ENCODE peak calls at places on chromosome 13, in six cellular contexts. S is transverse colon, D is A549, W is heart left ventricle, H is IMR-90, V is uterus. C is an unnamed sample.

GRCh38 chr13:33227927-33228644 is 57.5 kb downstream of the STARD13 start:
- DNase-seq in S (no peak), D (no peak), W (no peak), H (no peak), V (no peak), C (no peak)

GRCh38 chr13:77040076-77040475 is 13.1 kb upstream of the FBXL3 start:
- DNase-seq in S (no peak), D (no peak), W (no peak), H (no peak), V (no peak), C (no peak)

GRCh38 chr13:27020415-27020814 is 151.2 kb downstream of the USP12 start:
- DNase-seq in S (no peak), D (no peak), W (no peak), H (no peak), V (no peak), C (no peak)

GRCh38 chr13:97883356-97883755 is 70.1 kb upstream of the IPO5 start:
- DNase-seq in S (no peak), D (no peak), W (no peak), H (peak), V (no peak), C (no peak)

GRCh38 chr13:24167666-24168391 is 7.3 kb downstream of the SPATA13 start:
- DNase-seq in S (no peak), D (no peak), W (no peak), H (no peak), V (no peak), C (no peak)

GRCh38 chr13:92573467-92574057 is 653.0 kb upstream of the GPC6 start:
- DNase-seq in S (no peak), D (peak), W (no peak), H (peak), V (no peak), C (peak)

GRCh38 chr13:71034018-71034417 is 833.0 kb downstream of the DACH1 start:
- DNase-seq in S (no peak), D (no peak), W (no peak), H (no peak), V (no peak), C (no peak)

GRCh38 chr13:104140557-104140956 is 1074.3 kb upstream of the SLC10A2 start:
- DNase-seq in S (no peak), D (no peak), W (no peak), H (no peak), V (no peak), C (no peak)

GRCh38 chr13:30968734-30969335 is 36.4 kb downstream of the TEX26 start:
- DNase-seq in S (no peak), D (no peak), W (no peak), H (peak), V (no peak), C (no peak)

GRCh38 chr13:104297075-104297474 is 1230.9 kb upstream of the SLC10A2 start:
- DNase-seq in S (no peak), D (no peak), W (no peak), H (no peak), V (no peak), C (no peak)

GRCh38 chr13:95937700-95938320 is 115.4 kb downstream of the UGGT2 start:
- DNase-seq in S (no peak), D (no peak), W (no peak), H (no peak), V (no peak), C (no peak)

GRCh38 chr13:73671011-73671410 is 463.2 kb downstream of the KLF12 start:
- DNase-seq in S (no peak), D (no peak), W (no peak), H (no peak), V (no peak), C (no peak)

GRCh38 chr13:41614671-41615519 is 157.5 kb downstream of the RGCC start:
- DNase-seq in S (no peak), D (no peak), W (no peak), H (peak), V (peak), C (no peak)

GRCh38 chr13:45554604-45555109 is 60.9 kb downstream of the ERICH6B start:
- DNase-seq in S (no peak), D (no peak), W (no peak), H (no peak), V (no peak), C (no peak)

GRCh38 chr13:37869756-37870488 is at the start of gene TRPC4:
- DNase-seq in S (peak), D (peak), W (peak), H (peak), V (peak), C (no peak)

GRCh38 chr13:72585254-72585653 is 142.2 kb downstream of the MZT1 start:
- DNase-seq in S (no peak), D (no peak), W (no peak), H (no peak), V (no peak), C (no peak)

GRCh38 chr13:38849316-38849715 is 141.3 kb downstream of the STOML3 start:
- DNase-seq in S (no peak), D (no peak), W (no peak), H (no peak), V (no peak), C (no peak)

GRCh38 chr13:100870898-100871297 is 196.3 kb upstream of the TMTC4 start:
- DNase-seq in S (no peak), D (no peak), W (no peak), H (no peak), V (no peak), C (no peak)

GRCh38 chr13:90830782-90831181 is 516.7 kb upstream of the MIR17HG start:
- DNase-seq in S (no peak), D (no peak), W (no peak), H (no peak), V (no peak), C (no peak)

GRCh38 chr13:97194473-97194872 is 27.7 kb upstream of the MBNL2 start:
- DNase-seq in S (no peak), D (no peak), W (no peak), H (peak), V (no peak), C (peak)

GRCh38 chr13:51697855-51698254 is 106.1 kb downstream of the DHRS12 start:
- DNase-seq in S (no peak), D (no peak), W (no peak), H (peak), V (no peak), C (no peak)

GRCh38 chr13:50484472-50485113 is 358.9 kb downstream of the DLEU7 start:
- DNase-seq in S (no peak), D (no peak), W (no peak), H (no peak), V (no peak), C (no peak)

GRCh38 chr13:103573446-103573845 is 507.2 kb upstream of the SLC10A2 start:
- DNase-seq in S (no peak), D (no peak), W (no peak), H (no peak), V (no peak), C (no peak)

GRCh38 chr13:60707878-60708277 is 310.9 kb downstream of the TDRD3 start:
- DNase-seq in S (no peak), D (no peak), W (no peak), H (no peak), V (no peak), C (no peak)

GRCh38 chr13:45850020-45850613 is 1.4 kb downstream of the SIAH3 start:
- DNase-seq in S (no peak), D (no peak), W (no peak), H (no peak), V (no peak), C (no peak)

GRCh38 chr13:21616205-21616604 is 12.2 kb upstream of the MICU2 start:
- DNase-seq in S (no peak), D (no peak), W (no peak), H (no peak), V (no peak), C (no peak)

DNA sequence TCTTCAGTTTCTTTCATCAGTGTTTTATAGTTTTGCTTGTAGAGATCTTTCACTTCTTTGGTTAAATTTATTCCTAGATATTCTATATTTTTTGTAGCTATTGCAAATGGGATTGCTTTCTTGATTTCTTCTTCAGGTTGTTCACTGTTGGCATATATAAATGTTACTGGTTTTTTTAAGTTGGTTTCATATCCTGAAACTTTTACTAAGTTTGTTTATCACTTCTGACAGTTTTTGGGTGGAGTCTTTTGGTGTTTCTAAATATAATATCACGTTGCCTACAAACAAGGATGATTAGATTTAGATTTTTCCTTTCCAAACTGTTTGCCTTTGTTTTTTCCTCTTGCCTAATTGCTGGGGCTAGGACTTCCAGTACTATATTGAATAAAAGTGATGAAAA is 109.7 kb downstream of the PAN3 start:
- DNase-seq in S (no peak), D (no peak), W (no peak), H (no peak), V (no peak), C (no peak)
- TF ChIP-seq POLR2A in S (no peak), D (no peak), W (no peak), H (no peak), V (no peak), C (no peak)

GRCh38 chr13:112417079-112417478 is 40.9 kb downstream of the SPACA7 start:
- DNase-seq in S (no peak), D (no peak), W (no peak), H (no peak), V (no peak), C (no peak)
- TF ChIP-seq POLR2A in S (no peak), D (no peak), W (no peak), H (no peak), V (no peak), C (no peak)

GRCh38 chr13:108827637-108828036 is 198.2 kb downstream of the MYO16 start:
- DNase-seq in S (no peak), D (no peak), W (no peak), H (no peak), V (no peak), C (no peak)
- TF ChIP-seq POLR2A in S (no peak), D (no peak), W (no peak), H (no peak), V (no peak), C (no peak)

GRCh38 chr13:43878897-43879322 is 630 bp downstream of the CCDC122 start:
- DNase-seq in S (peak), D (peak), W (peak), H (peak), V (peak), C (peak)

GRCh38 chr13:43880451-43880850 is 747 bp downstream of the LACC1 start:
- DNase-seq in S (no peak), D (no peak), W (no peak), H (no peak), V (no peak), C (no peak)

GRCh38 chr13:43877788-43878187 is 1.8 kb downstream of the CCDC122 start:
- DNase-seq in S (no peak), D (no peak), W (no peak), H (no peak), V (no peak), C (no peak)

GRCh38 chr13:43880930-43881329 is 1.2 kb downstream of the LACC1 start:
- DNase-seq in S (no peak), D (no peak), W (no peak), H (no peak), V (no peak), C (no peak)

GRCh38 chr13:43879323-43880181 is at the start of the genes CCDC122 and LACC1:
- DNase-seq in S (peak), D (peak), W (peak), H (peak), V (peak), C (peak)
- TF ChIP-seq POLR2A in S (peak), D (peak), W (no peak), H (peak), V (no peak), C (peak)

GRCh38 chr13:114059946-114060860 is 72.2 kb downstream of the RASA3 start:
- DNase-seq in S (no peak), D (no peak), W (peak), H (no peak), V (no peak), C (no peak)

GRCh38 chr13:114062341-114062740 is 70.1 kb downstream of the RASA3 start:
- DNase-seq in S (no peak), D (no peak), W (peak), H (no peak), V (no peak), C (no peak)

GRCh38 chr13:114061047-114061446 is 71.4 kb downstream of the RASA3 start:
- DNase-seq in S (no peak), D (no peak), W (no peak), H (no peak), V (no peak), C (no peak)

GRCh38 chr13:114062754-114063153 is 69.7 kb downstream of the RASA3 start:
- DNase-seq in S (no peak), D (no peak), W (peak), H (no peak), V (no peak), C (no peak)

GRCh38 chr13:114061746-114062145 is 70.7 kb downstream of the RASA3 start:
- DNase-seq in S (no peak), D (no peak), W (peak), H (no peak), V (no peak), C (no peak)
- TF ChIP-seq POLR2A in S (no peak), D (no peak), W (no peak), H (no peak), V (no peak), C (no peak)

DNA sequence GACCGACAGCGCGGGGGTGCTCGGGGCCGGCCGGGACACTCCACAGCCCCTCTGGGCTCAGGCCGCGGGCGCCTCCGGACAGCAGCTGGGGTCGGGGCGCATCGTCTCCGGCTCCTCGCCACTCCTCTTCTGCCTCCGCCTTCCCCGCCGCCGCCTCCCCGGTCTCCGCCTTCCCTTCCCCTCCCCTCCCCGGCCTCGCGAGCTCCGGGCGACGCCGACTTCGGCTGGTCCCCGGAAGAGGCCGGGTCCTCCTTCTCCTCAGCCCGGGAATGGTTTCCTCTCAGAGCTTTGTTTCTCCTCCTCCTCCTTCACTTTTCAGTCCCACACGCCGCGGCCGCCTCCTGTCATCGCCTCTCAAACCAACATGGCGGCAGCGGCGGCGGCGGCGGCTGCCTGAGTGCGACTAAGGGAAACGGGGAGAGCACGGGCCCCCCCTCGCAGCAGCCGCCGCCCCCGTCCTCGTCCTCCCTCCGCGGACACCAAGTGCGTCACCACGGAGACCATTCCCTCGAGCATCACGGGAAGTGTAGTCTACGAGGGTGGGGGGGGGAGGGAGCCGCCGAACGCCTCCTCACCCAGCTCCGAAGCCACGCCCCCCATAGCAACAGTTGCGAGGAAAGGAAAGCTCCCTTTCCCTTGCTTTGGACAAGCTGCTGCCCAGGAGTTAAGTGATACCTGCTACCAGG is at the start of gene UBL3:
- DNase-seq in S (peak), D (peak), W (peak), H (peak), V (peak), C (peak)
- TF ChIP-seq POLR2A in S (peak), D (peak), W (no peak), H (peak), V (peak), C (peak)

C was measured in H54.